ENCODE peak calls at places on chromosomes 1 and 21, in five cellular contexts. One of them, this sample, is unnamed.

GRCh38 chr1:107152332-107152731 is 11.5 kb downstream of the NTNG1 start:
- DNase-seq in neuronal stem cell: no peak
- DNase-seq in mesenchymal stem cell: no peak
- DNase-seq in H1: no peak
- DNase-seq in H9: no peak
- DNase-seq in this sample: no peak

GRCh38 chr1:12005488-12006166 is 13.7 kb upstream of the MIIP start:
- DNase-seq in H9: no peak
- DNase-seq in H1: no peak
- DNase-seq in mesenchymal stem cell: no peak
- DNase-seq in neuronal stem cell: no peak
- DNase-seq in this sample: no peak

GRCh38 chr21:34604556-34604955 is 10.4 kb downstream of the RCAN1 start:
- DNase-seq in H1: no peak
- DNase-seq in H9: no peak
- DNase-seq in mesenchymal stem cell: no peak
- DNase-seq in neuronal stem cell: no peak
- DNase-seq in this sample: no peak

GRCh38 chr1:3669421-3669821 is 17.1 kb downstream of the TP73 start:
- DNase-seq in neuronal stem cell: no peak
- DNase-seq in H1: no peak
- DNase-seq in H9: no peak
- DNase-seq in mesenchymal stem cell: no peak
- DNase-seq in this sample: no peak

GRCh38 chr21:32463367-32463766 is 50.9 kb downstream of the EVA1C start:
- DNase-seq in neuronal stem cell: no peak
- DNase-seq in H1: no peak
- DNase-seq in H9: no peak
- DNase-seq in mesenchymal stem cell: no peak
- DNase-seq in this sample: peak; percentile 29

GRCh38 chr1:154014154-154014910 is 23.8 kb downstream of the RPS27 start:
- DNase-seq in H9: no peak
- DNase-seq in mesenchymal stem cell: peak; percentile 62
- DNase-seq in H1: no peak
- DNase-seq in neuronal stem cell: no peak
- DNase-seq in this sample: peak; percentile 76

GRCh38 chr1:91282695-91283420 is 121.8 kb downstream of the HFM1 start:
- DNase-seq in neuronal stem cell: peak; percentile 69
- DNase-seq in H1: peak; percentile 49
- DNase-seq in mesenchymal stem cell: peak; percentile 75
- DNase-seq in H9: peak; percentile 64
- DNase-seq in this sample: peak; percentile 73

GRCh38 chr1:161440312-161440894 is 64.9 kb upstream of the FCGR2A start:
- DNase-seq in H9: peak; percentile 75
- DNase-seq in mesenchymal stem cell: peak; percentile 71
- DNase-seq in H1: peak; percentile 41
- DNase-seq in neuronal stem cell: peak; percentile 75
- DNase-seq in this sample: peak; percentile 53

GRCh38 chr1:164712131-164713031 is 153.4 kb downstream of the PBX1 start:
- DNase-seq in H1: no peak
- DNase-seq in mesenchymal stem cell: no peak
- DNase-seq in neuronal stem cell: no peak
- DNase-seq in H9: no peak
- DNase-seq in this sample: peak; percentile 27

GRCh38 chr21:29163381-29164115 is 33.1 kb downstream of the MAP3K7CL start:
- DNase-seq in mesenchymal stem cell: peak; percentile 52
- DNase-seq in H1: no peak
- DNase-seq in H9: no peak
- DNase-seq in neuronal stem cell: no peak
- DNase-seq in this sample: no peak

GRCh38 chr1:53860967-53861411 is 22.9 kb upstream of the NDC1 start:
- DNase-seq in neuronal stem cell: peak; percentile 54
- DNase-seq in H1: no peak
- DNase-seq in mesenchymal stem cell: peak; percentile 61
- DNase-seq in H9: peak; percentile 64
- DNase-seq in this sample: peak; percentile 61

GRCh38 chr1:119204940-119205339 is 64.5 kb upstream of the WARS2 start:
- DNase-seq in H9: no peak
- DNase-seq in mesenchymal stem cell: no peak
- DNase-seq in H1: no peak
- DNase-seq in neuronal stem cell: no peak
- DNase-seq in this sample: no peak

GRCh38 chr1:172870901-172871606 is 179.7 kb downstream of the TNFSF18 start:
- DNase-seq in H1: no peak
- DNase-seq in neuronal stem cell: no peak
- DNase-seq in H9: no peak
- DNase-seq in mesenchymal stem cell: peak; percentile 28
- DNase-seq in this sample: peak; percentile 74

GRCh38 chr1:20199410-20199809 is 13.1 kb upstream of the PLA2G2C start:
- DNase-seq in mesenchymal stem cell: no peak
- DNase-seq in H9: no peak
- DNase-seq in H1: no peak
- DNase-seq in neuronal stem cell: no peak
- DNase-seq in this sample: no peak

GRCh38 chr1:41882068-41882477 is 36.6 kb downstream of the HIVEP3 start:
- DNase-seq in neuronal stem cell: no peak
- DNase-seq in mesenchymal stem cell: no peak
- DNase-seq in H9: no peak
- DNase-seq in H1: no peak
- DNase-seq in this sample: no peak

GRCh38 chr1:243851129-243851756 is 1.2 kb upstream of the AKT3 start:
- DNase-seq in mesenchymal stem cell: peak; percentile 48
- DNase-seq in neuronal stem cell: no peak
- DNase-seq in H1: no peak
- DNase-seq in H9: no peak
- DNase-seq in this sample: peak; percentile 23

GRCh38 chr1:5637171-5637570 is 355.1 kb downstream of the NPHP4 start:
- DNase-seq in H9: no peak
- DNase-seq in neuronal stem cell: no peak
- DNase-seq in mesenchymal stem cell: no peak
- DNase-seq in H1: no peak
- DNase-seq in this sample: no peak

GRCh38 chr1:94017155-94017829 is 103.7 kb downstream of the ABCA4 start:
- DNase-seq in H9: no peak
- DNase-seq in neuronal stem cell: no peak
- DNase-seq in mesenchymal stem cell: no peak
- DNase-seq in H1: no peak
- DNase-seq in this sample: no peak

GRCh38 chr1:235697517-235697916 is 47.9 kb upstream of the GNG4 start:
- DNase-seq in H9: no peak
- DNase-seq in neuronal stem cell: no peak
- DNase-seq in mesenchymal stem cell: no peak
- DNase-seq in H1: no peak
- DNase-seq in this sample: peak; percentile 11

GRCh38 chr1:91712981-91713841 is 172.7 kb downstream of the TGFBR3 start:
- DNase-seq in neuronal stem cell: no peak
- DNase-seq in H1: no peak
- DNase-seq in H9: no peak
- DNase-seq in mesenchymal stem cell: peak; percentile 92
- DNase-seq in this sample: peak; percentile 78

GRCh38 chr1:2248127-2248826 is 20.2 kb downstream of the SKI start:
- DNase-seq in H1: peak; percentile 92
- DNase-seq in neuronal stem cell: peak; percentile 82
- DNase-seq in mesenchymal stem cell: no peak
- DNase-seq in H9: peak; percentile 98
- DNase-seq in this sample: no peak

GRCh38 chr1:10969971-10970332 is 42.5 kb upstream of the TARDBP start:
- DNase-seq in H1: no peak
- DNase-seq in neuronal stem cell: no peak
- DNase-seq in H9: no peak
- DNase-seq in mesenchymal stem cell: no peak
- DNase-seq in this sample: no peak

GRCh38 chr1:12549460-12550349 is 68.3 kb downstream of the DHRS3 start:
- DNase-seq in H9: no peak
- DNase-seq in mesenchymal stem cell: peak; percentile 45
- DNase-seq in H1: no peak
- DNase-seq in neuronal stem cell: peak; percentile 35
- DNase-seq in this sample: peak; percentile 98

GRCh38 chr1:76390451-76390850 is 315.9 kb downstream of the ST6GALNAC3 start:
- DNase-seq in H9: no peak
- DNase-seq in H1: no peak
- DNase-seq in mesenchymal stem cell: no peak
- DNase-seq in neuronal stem cell: no peak
- DNase-seq in this sample: no peak

GRCh38 chr1:53368314-53369033 is 40.6 kb upstream of the LRP8 start:
- DNase-seq in mesenchymal stem cell: no peak
- DNase-seq in H1: no peak
- DNase-seq in neuronal stem cell: no peak
- DNase-seq in H9: peak; percentile 24
- DNase-seq in this sample: no peak

GRCh38 chr1:170705981-170706380 is 42.0 kb downstream of the PRRX1 start:
- DNase-seq in H1: no peak
- DNase-seq in H9: no peak
- DNase-seq in neuronal stem cell: no peak
- DNase-seq in mesenchymal stem cell: no peak
- DNase-seq in this sample: peak; percentile 26

DNA sequence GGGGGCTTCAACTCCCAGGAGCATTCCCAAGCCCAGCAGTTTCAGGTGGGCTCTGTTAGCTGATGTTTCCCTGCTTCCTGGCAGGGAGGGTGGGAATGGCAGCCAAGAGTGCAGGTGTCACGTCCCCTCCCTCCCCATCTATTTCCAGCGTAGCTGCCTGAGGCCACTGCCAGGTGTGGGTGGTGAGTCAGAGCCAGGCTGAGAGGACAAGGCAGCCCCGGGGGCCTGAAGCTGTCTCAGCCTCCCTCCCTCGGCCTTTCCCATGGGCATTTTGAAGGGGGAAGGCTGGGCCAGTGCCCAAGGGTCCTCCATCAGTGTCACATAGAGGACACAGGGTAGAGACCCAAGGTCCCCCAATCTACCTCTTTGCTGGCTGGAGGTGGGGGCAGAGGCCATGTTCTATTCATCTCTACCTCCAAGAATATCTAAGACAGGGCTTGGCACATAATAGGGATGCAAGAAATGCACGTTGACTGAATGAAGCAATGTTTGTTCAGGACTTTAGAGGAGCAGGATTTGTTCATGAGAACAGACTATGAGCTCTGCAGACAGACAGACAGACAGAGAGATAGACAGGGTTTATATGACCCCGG is 34.4 kb upstream of the ID3 start:
- DNase-seq in mesenchymal stem cell: no peak
- DNase-seq in H1: no peak
- DNase-seq in neuronal stem cell: no peak
- DNase-seq in H9: peak; percentile 79
- DNase-seq in this sample: peak; percentile 59
- H4K91ac ChIP-seq in mesenchymal stem cell: peak overlapping the region; percentile 64
- H4K91ac ChIP-seq in H1: peak overlapping the region; percentile 45
- H4K91ac ChIP-seq in neuronal stem cell: no peak overlapping the region
- H4K91ac ChIP-seq in H9: no peak overlapping the region
- H4K91ac ChIP-seq in this sample: no peak overlapping the region

DNA sequence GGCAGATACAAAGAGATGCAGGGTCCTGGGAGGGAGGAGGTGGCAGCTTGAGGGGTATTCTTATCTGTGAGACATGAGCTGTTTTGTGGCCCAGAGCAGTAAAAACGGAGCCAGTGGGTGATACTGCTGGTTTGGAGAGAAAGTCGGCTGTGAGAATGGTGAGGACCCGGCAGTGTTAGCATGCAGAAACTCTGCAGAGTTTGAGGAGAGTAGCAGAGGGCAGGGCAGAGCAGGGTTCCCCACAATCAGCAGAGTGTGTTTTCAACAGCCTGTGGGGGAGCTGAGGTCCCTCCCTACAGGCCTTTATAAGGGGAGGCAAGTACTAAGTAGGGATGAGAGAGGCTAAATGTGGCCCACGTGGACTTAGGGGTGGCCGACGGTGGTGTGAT is 423 bp downstream of the SLAMF8 start:
- DNase-seq in H9: no peak
- DNase-seq in neuronal stem cell: no peak
- DNase-seq in mesenchymal stem cell: no peak
- DNase-seq in H1: no peak
- DNase-seq in this sample: no peak
- H4K91ac ChIP-seq in H9: no peak overlapping the region
- H4K91ac ChIP-seq in neuronal stem cell: no peak overlapping the region
- H4K91ac ChIP-seq in mesenchymal stem cell: no peak overlapping the region
- H4K91ac ChIP-seq in H1: no peak overlapping the region
- H4K91ac ChIP-seq in this sample: no peak overlapping the region

DNA sequence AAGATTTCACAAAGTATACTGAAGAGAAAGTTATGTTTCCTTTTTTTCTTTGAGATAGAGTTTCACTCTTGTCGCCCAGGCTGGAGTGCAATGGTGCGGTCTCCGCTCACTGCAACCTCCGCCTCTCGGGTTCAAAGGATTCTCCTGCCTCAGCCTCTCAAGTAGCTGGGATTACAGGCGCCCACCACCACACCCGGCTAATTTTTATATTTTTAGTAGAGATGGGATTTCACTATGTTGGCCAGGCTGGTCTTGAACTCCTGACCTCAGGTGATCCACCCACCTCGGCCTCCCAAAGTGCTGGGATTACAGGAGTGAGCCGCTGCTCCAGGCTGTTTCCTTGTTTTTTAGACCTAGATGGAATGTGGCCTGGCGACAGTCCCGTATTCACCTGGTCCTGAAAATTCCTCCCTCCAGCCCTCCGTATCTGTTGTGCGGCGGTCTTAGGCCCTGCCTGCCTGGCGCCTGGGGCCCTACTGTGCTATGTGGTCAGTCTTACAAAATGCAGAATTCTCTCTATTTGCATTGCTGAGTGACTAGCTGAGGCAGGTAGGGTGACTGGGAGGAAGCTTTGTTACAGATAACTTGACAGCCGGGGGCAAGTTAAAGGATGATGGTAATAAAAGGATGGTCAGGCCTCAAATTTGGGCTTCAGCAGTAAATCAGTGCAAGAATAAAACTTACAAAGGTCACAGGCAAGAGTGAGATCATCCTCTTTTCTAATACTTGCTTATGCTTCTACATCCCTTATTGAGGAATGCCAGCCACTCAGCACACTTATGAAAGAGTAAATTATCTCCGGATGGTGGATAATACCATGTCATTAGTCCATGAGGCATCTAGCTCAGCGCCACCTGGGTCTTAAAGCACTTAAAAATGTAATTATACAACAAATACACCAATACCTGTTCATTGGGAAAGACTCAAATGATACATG is 30.3 kb downstream of the PARK7 start:
- DNase-seq in H1: peak; percentile 90
- DNase-seq in neuronal stem cell: no peak
- DNase-seq in mesenchymal stem cell: peak; percentile 48
- DNase-seq in H9: peak; percentile 97
- DNase-seq in this sample: peak; percentile 40
- H4K91ac ChIP-seq in H1: no peak overlapping the region
- H4K91ac ChIP-seq in neuronal stem cell: no peak overlapping the region
- H4K91ac ChIP-seq in mesenchymal stem cell: peak overlapping the region; percentile 80
- H4K91ac ChIP-seq in H9: no peak overlapping the region
- H4K91ac ChIP-seq in this sample: peak overlapping the region; percentile 41

GRCh38 chr1:83999316-83999819 is 436 bp upstream of the TTLL7 start:
- DNase-seq in mesenchymal stem cell: peak; percentile 87
- DNase-seq in H1: peak; percentile 44
- DNase-seq in neuronal stem cell: no peak
- DNase-seq in H9: peak; percentile 88
- DNase-seq in this sample: peak; percentile 69
- H4K91ac ChIP-seq in mesenchymal stem cell: peak overlapping the region; percentile 98
- H4K91ac ChIP-seq in H1: peak overlapping the region; percentile 88
- H4K91ac ChIP-seq in neuronal stem cell: no peak overlapping the region
- H4K91ac ChIP-seq in H9: no peak overlapping the region
- H4K91ac ChIP-seq in this sample: peak overlapping the region; percentile 95

GRCh38 chr1:23370744-23371710 is 1.4 kb upstream of the ZNF436 start:
- DNase-seq in mesenchymal stem cell: peak; percentile 38
- DNase-seq in H1: peak; percentile 89
- DNase-seq in H9: peak; percentile 82
- DNase-seq in neuronal stem cell: peak; percentile 97
- DNase-seq in this sample: no peak
- H4K91ac ChIP-seq in mesenchymal stem cell: peak overlapping the region; percentile 92
- H4K91ac ChIP-seq in H1: no peak overlapping the region
- H4K91ac ChIP-seq in H9: no peak overlapping the region
- H4K91ac ChIP-seq in neuronal stem cell: no peak overlapping the region
- H4K91ac ChIP-seq in this sample: peak overlapping the region; percentile 66

GRCh38 chr21:45545691-45546531 is 3.7 kb upstream of the SLC19A1 start:
- DNase-seq in neuronal stem cell: no peak
- DNase-seq in mesenchymal stem cell: no peak
- DNase-seq in H9: peak; percentile 18
- DNase-seq in H1: no peak
- DNase-seq in this sample: no peak
- H4K91ac ChIP-seq in neuronal stem cell: peak overlapping the region; percentile 85
- H4K91ac ChIP-seq in mesenchymal stem cell: no peak overlapping the region
- H4K91ac ChIP-seq in H9: no peak overlapping the region
- H4K91ac ChIP-seq in H1: no peak overlapping the region
- H4K91ac ChIP-seq in this sample: no peak overlapping the region

This sample was measured in IMR-90.